ENCODE peak calls at places on chromosome 22, in nine cellular contexts. One of them, this sample, is unnamed.

GRCh38 chr22:46139895-46140350 is 10.4 kb upstream of the PPARA start:
- DNase-seq in CD4-positive, CD25-positive, alpha-beta regulatory T cell: no peak
- DNase-seq in psoas muscle: peak
- DNase-seq in left ventricle myocardium inferior: no peak
- DNase-seq in A673: no peak
- DNase-seq in heart right ventricle: no peak
- DNase-seq in cardiac muscle cell: no peak
- DNase-seq in foreskin keratinocyte: no peak
- DNase-seq in right cardiac atrium: peak
- DNase-seq in this sample: no peak

GRCh38 chr22:48240165-48240934 is 1477.9 kb downstream of the TBC1D22A start:
- DNase-seq in A673: no peak
- DNase-seq in right cardiac atrium: no peak
- DNase-seq in left ventricle myocardium inferior: no peak
- DNase-seq in cardiac muscle cell: no peak
- DNase-seq in heart right ventricle: no peak
- DNase-seq in CD4-positive, CD25-positive, alpha-beta regulatory T cell: no peak
- DNase-seq in psoas muscle: no peak
- DNase-seq in foreskin keratinocyte: no peak
- DNase-seq in this sample: no peak

GRCh38 chr22:29635734-29636357 is 32.4 kb downstream of the NF2 start:
- DNase-seq in cardiac muscle cell: peak
- DNase-seq in right cardiac atrium: no peak
- DNase-seq in A673: peak
- DNase-seq in CD4-positive, CD25-positive, alpha-beta regulatory T cell: no peak
- DNase-seq in psoas muscle: no peak
- DNase-seq in foreskin keratinocyte: no peak
- DNase-seq in left ventricle myocardium inferior: no peak
- DNase-seq in heart right ventricle: no peak
- DNase-seq in this sample: no peak

GRCh38 chr22:45240137-45240809 is 421 bp downstream of the KIAA0930 start:
- DNase-seq in A673: peak
- DNase-seq in psoas muscle: peak
- DNase-seq in foreskin keratinocyte: no peak
- DNase-seq in CD4-positive, CD25-positive, alpha-beta regulatory T cell: no peak
- DNase-seq in left ventricle myocardium inferior: no peak
- DNase-seq in right cardiac atrium: peak
- DNase-seq in heart right ventricle: no peak
- DNase-seq in cardiac muscle cell: no peak
- DNase-seq in this sample: no peak

GRCh38 chr22:45129703-45130524 is 33.8 kb upstream of the NUP50 start:
- DNase-seq in A673: no peak
- DNase-seq in heart right ventricle: no peak
- DNase-seq in right cardiac atrium: no peak
- DNase-seq in CD4-positive, CD25-positive, alpha-beta regulatory T cell: no peak
- DNase-seq in psoas muscle: no peak
- DNase-seq in foreskin keratinocyte: peak
- DNase-seq in cardiac muscle cell: no peak
- DNase-seq in left ventricle myocardium inferior: no peak
- DNase-seq in this sample: no peak

GRCh38 chr22:19378362-19378711 is 53.2 kb downstream of the HIRA start:
- DNase-seq in right cardiac atrium: no peak
- DNase-seq in foreskin keratinocyte: no peak
- DNase-seq in psoas muscle: no peak
- DNase-seq in A673: no peak
- DNase-seq in left ventricle myocardium inferior: no peak
- DNase-seq in CD4-positive, CD25-positive, alpha-beta regulatory T cell: no peak
- DNase-seq in cardiac muscle cell: no peak
- DNase-seq in heart right ventricle: no peak
- DNase-seq in this sample: no peak

GRCh38 chr22:29710922-29711593 is 8.7 kb upstream of the CABP7 start:
- DNase-seq in foreskin keratinocyte: no peak
- DNase-seq in right cardiac atrium: peak
- DNase-seq in psoas muscle: peak
- DNase-seq in heart right ventricle: peak
- DNase-seq in cardiac muscle cell: no peak
- DNase-seq in A673: no peak
- DNase-seq in CD4-positive, CD25-positive, alpha-beta regulatory T cell: no peak
- DNase-seq in left ventricle myocardium inferior: peak
- DNase-seq in this sample: no peak

GRCh38 chr22:38267086-38267485 is 5.7 kb downstream of the TMEM184B start:
- DNase-seq in CD4-positive, CD25-positive, alpha-beta regulatory T cell: peak
- DNase-seq in cardiac muscle cell: no peak
- DNase-seq in A673: no peak
- DNase-seq in left ventricle myocardium inferior: peak
- DNase-seq in foreskin keratinocyte: no peak
- DNase-seq in right cardiac atrium: peak
- DNase-seq in heart right ventricle: peak
- DNase-seq in psoas muscle: no peak
- DNase-seq in this sample: no peak

GRCh38 chr22:27242917-27243589 is 558.5 kb downstream of the MN1 start:
- DNase-seq in heart right ventricle: no peak
- DNase-seq in left ventricle myocardium inferior: no peak
- DNase-seq in foreskin keratinocyte: no peak
- DNase-seq in cardiac muscle cell: no peak
- DNase-seq in right cardiac atrium: peak
- DNase-seq in psoas muscle: no peak
- DNase-seq in A673: no peak
- DNase-seq in CD4-positive, CD25-positive, alpha-beta regulatory T cell: no peak
- DNase-seq in this sample: no peak

GRCh38 chr22:27113211-27114030 is 456.0 kb downstream of the MIAT start:
- DNase-seq in foreskin keratinocyte: peak
- DNase-seq in psoas muscle: peak
- DNase-seq in A673: peak
- DNase-seq in cardiac muscle cell: no peak
- DNase-seq in right cardiac atrium: peak
- DNase-seq in heart right ventricle: peak
- DNase-seq in CD4-positive, CD25-positive, alpha-beta regulatory T cell: no peak
- DNase-seq in left ventricle myocardium inferior: peak
- DNase-seq in this sample: peak

GRCh38 chr22:46695346-46696224 is 42.5 kb downstream of the CERK start:
- DNase-seq in cardiac muscle cell: no peak
- DNase-seq in psoas muscle: no peak
- DNase-seq in heart right ventricle: no peak
- DNase-seq in A673: no peak
- DNase-seq in right cardiac atrium: no peak
- DNase-seq in left ventricle myocardium inferior: no peak
- DNase-seq in foreskin keratinocyte: no peak
- DNase-seq in CD4-positive, CD25-positive, alpha-beta regulatory T cell: no peak
- DNase-seq in this sample: no peak

GRCh38 chr22:29011868-29012428 is 49.7 kb downstream of the C22orf31 start:
- DNase-seq in psoas muscle: no peak
- DNase-seq in A673: no peak
- DNase-seq in foreskin keratinocyte: no peak
- DNase-seq in left ventricle myocardium inferior: no peak
- DNase-seq in cardiac muscle cell: no peak
- DNase-seq in right cardiac atrium: no peak
- DNase-seq in CD4-positive, CD25-positive, alpha-beta regulatory T cell: no peak
- DNase-seq in heart right ventricle: no peak
- DNase-seq in this sample: no peak

GRCh38 chr22:47166446-47167016 is 404.1 kb downstream of the TBC1D22A start:
- DNase-seq in cardiac muscle cell: no peak
- DNase-seq in psoas muscle: no peak
- DNase-seq in A673: no peak
- DNase-seq in foreskin keratinocyte: no peak
- DNase-seq in left ventricle myocardium inferior: no peak
- DNase-seq in heart right ventricle: no peak
- DNase-seq in right cardiac atrium: peak
- DNase-seq in CD4-positive, CD25-positive, alpha-beta regulatory T cell: no peak
- DNase-seq in this sample: no peak

GRCh38 chr22:22691716-22692701 is 47.6 kb downstream of the GGTLC2 start:
- DNase-seq in A673: no peak
- DNase-seq in right cardiac atrium: no peak
- DNase-seq in psoas muscle: no peak
- DNase-seq in heart right ventricle: no peak
- DNase-seq in CD4-positive, CD25-positive, alpha-beta regulatory T cell: no peak
- DNase-seq in foreskin keratinocyte: no peak
- DNase-seq in left ventricle myocardium inferior: no peak
- DNase-seq in cardiac muscle cell: no peak
- DNase-seq in this sample: no peak

GRCh38 chr22:44025171-44026065 is 1.3 kb downstream of the PARVB start:
- DNase-seq in right cardiac atrium: peak
- DNase-seq in psoas muscle: peak
- DNase-seq in cardiac muscle cell: no peak
- DNase-seq in CD4-positive, CD25-positive, alpha-beta regulatory T cell: no peak
- DNase-seq in foreskin keratinocyte: no peak
- DNase-seq in A673: no peak
- DNase-seq in heart right ventricle: no peak
- DNase-seq in left ventricle myocardium inferior: peak
- DNase-seq in this sample: no peak

GRCh38 chr22:49748514-49748913 is 79.2 kb downstream of the BRD1 start:
- DNase-seq in heart right ventricle: no peak
- DNase-seq in left ventricle myocardium inferior: no peak
- DNase-seq in cardiac muscle cell: no peak
- DNase-seq in right cardiac atrium: no peak
- DNase-seq in psoas muscle: no peak
- DNase-seq in foreskin keratinocyte: no peak
- DNase-seq in A673: no peak
- DNase-seq in CD4-positive, CD25-positive, alpha-beta regulatory T cell: no peak
- DNase-seq in this sample: no peak

GRCh38 chr22:26669060-26669481 is 11.7 kb downstream of the MIAT start:
- DNase-seq in heart right ventricle: no peak
- DNase-seq in psoas muscle: no peak
- DNase-seq in foreskin keratinocyte: no peak
- DNase-seq in left ventricle myocardium inferior: no peak
- DNase-seq in CD4-positive, CD25-positive, alpha-beta regulatory T cell: no peak
- DNase-seq in A673: peak
- DNase-seq in cardiac muscle cell: peak
- DNase-seq in right cardiac atrium: no peak
- DNase-seq in this sample: no peak

GRCh38 chr22:38963872-38964271 is 6.5 kb downstream of the APOBEC3A start:
- DNase-seq in left ventricle myocardium inferior: no peak
- DNase-seq in A673: no peak
- DNase-seq in heart right ventricle: no peak
- DNase-seq in cardiac muscle cell: no peak
- DNase-seq in psoas muscle: no peak
- DNase-seq in right cardiac atrium: no peak
- DNase-seq in foreskin keratinocyte: no peak
- DNase-seq in CD4-positive, CD25-positive, alpha-beta regulatory T cell: no peak
- DNase-seq in this sample: no peak

GRCh38 chr22:22604326-22605073 is 39.9 kb upstream of the GGTLC2 start:
- DNase-seq in CD4-positive, CD25-positive, alpha-beta regulatory T cell: no peak
- DNase-seq in left ventricle myocardium inferior: no peak
- DNase-seq in heart right ventricle: no peak
- DNase-seq in right cardiac atrium: no peak
- DNase-seq in cardiac muscle cell: no peak
- DNase-seq in A673: no peak
- DNase-seq in psoas muscle: no peak
- DNase-seq in foreskin keratinocyte: no peak
- DNase-seq in this sample: no peak

GRCh38 chr22:20550851-20551744 is 43.7 kb downstream of the MED15 start:
- DNase-seq in psoas muscle: peak
- DNase-seq in CD4-positive, CD25-positive, alpha-beta regulatory T cell: peak
- DNase-seq in right cardiac atrium: peak
- DNase-seq in heart right ventricle: peak
- DNase-seq in left ventricle myocardium inferior: no peak
- DNase-seq in foreskin keratinocyte: no peak
- DNase-seq in cardiac muscle cell: peak
- DNase-seq in A673: peak
- DNase-seq in this sample: no peak

GRCh38 chr22:23823331-23823791 is 15.4 kb downstream of the DERL3 start:
- DNase-seq in right cardiac atrium: peak
- DNase-seq in foreskin keratinocyte: no peak
- DNase-seq in psoas muscle: no peak
- DNase-seq in CD4-positive, CD25-positive, alpha-beta regulatory T cell: no peak
- DNase-seq in left ventricle myocardium inferior: no peak
- DNase-seq in heart right ventricle: peak
- DNase-seq in A673: no peak
- DNase-seq in cardiac muscle cell: no peak
- DNase-seq in this sample: no peak
- H3K27ac ChIP-seq in right cardiac atrium: peak
- H3K27ac ChIP-seq in foreskin keratinocyte: no peak
- H3K27ac ChIP-seq in psoas muscle: peak
- H3K27ac ChIP-seq in CD4-positive, CD25-positive, alpha-beta regulatory T cell: no peak
- H3K27ac ChIP-seq in left ventricle myocardium inferior: peak
- H3K27ac ChIP-seq in heart right ventricle: peak
- H3K27ac ChIP-seq in A673: peak
- H3K27ac ChIP-seq in cardiac muscle cell: peak
- H3K27ac ChIP-seq in this sample: no peak

GRCh38 chr22:35020517-35020916 is 45.4 kb upstream of the ISX start:
- DNase-seq in foreskin keratinocyte: no peak
- DNase-seq in left ventricle myocardium inferior: no peak
- DNase-seq in CD4-positive, CD25-positive, alpha-beta regulatory T cell: no peak
- DNase-seq in A673: no peak
- DNase-seq in heart right ventricle: no peak
- DNase-seq in right cardiac atrium: no peak
- DNase-seq in psoas muscle: no peak
- DNase-seq in cardiac muscle cell: no peak
- DNase-seq in this sample: no peak
- H3K27ac ChIP-seq in foreskin keratinocyte: no peak
- H3K27ac ChIP-seq in left ventricle myocardium inferior: no peak
- H3K27ac ChIP-seq in CD4-positive, CD25-positive, alpha-beta regulatory T cell: no peak
- H3K27ac ChIP-seq in A673: no peak
- H3K27ac ChIP-seq in heart right ventricle: no peak
- H3K27ac ChIP-seq in right cardiac atrium: no peak
- H3K27ac ChIP-seq in psoas muscle: no peak
- H3K27ac ChIP-seq in cardiac muscle cell: no peak
- H3K27ac ChIP-seq in this sample: no peak

DNA sequence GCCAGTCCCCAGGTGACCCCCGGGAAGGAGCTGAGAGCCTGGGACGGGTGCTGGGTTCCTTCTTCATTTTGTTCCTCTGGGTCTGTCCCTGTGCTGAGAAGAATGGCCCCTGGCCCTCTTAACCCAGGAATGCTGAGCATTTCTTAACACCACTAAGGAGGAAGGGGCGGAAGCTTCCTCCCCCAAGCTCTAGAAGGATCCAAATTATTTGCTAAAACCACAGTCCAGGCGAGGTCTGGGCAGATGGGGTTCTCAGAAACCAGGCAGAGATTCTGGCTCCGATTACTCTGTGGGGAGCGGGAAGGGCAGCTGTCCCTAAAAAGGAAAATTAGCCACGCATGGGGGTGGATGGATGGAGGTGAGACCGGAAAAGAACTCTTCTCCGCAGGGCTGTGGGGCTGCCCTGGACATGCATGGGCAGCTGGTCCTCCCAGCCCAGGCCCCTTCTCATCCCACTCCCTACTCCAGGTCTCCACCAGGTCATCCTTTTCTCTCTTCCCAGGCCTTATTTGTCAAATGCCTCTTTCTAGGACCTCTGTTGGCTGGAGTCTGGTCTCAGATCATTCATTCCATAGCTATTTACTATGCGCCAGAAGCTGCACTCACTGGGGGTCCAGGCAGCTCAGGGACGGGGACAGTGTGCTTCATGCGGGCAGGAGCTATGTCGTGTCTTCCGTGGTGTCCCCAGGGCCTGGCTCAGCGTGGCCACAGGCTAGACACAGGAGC is 45.0 kb upstream of the MYH9 start:
- DNase-seq in A673: no peak
- DNase-seq in heart right ventricle: no peak
- DNase-seq in foreskin keratinocyte: no peak
- DNase-seq in cardiac muscle cell: peak
- DNase-seq in right cardiac atrium: no peak
- DNase-seq in CD4-positive, CD25-positive, alpha-beta regulatory T cell: no peak
- DNase-seq in left ventricle myocardium inferior: no peak
- DNase-seq in psoas muscle: no peak
- DNase-seq in this sample: no peak
- H3K27ac ChIP-seq in A673: no peak
- H3K27ac ChIP-seq in heart right ventricle: no peak
- H3K27ac ChIP-seq in foreskin keratinocyte: no peak
- H3K27ac ChIP-seq in cardiac muscle cell: peak
- H3K27ac ChIP-seq in right cardiac atrium: no peak
- H3K27ac ChIP-seq in CD4-positive, CD25-positive, alpha-beta regulatory T cell: no peak
- H3K27ac ChIP-seq in left ventricle myocardium inferior: no peak
- H3K27ac ChIP-seq in psoas muscle: no peak
- H3K27ac ChIP-seq in this sample: no peak

GRCh38 chr22:41341012-41341411 is 39.7 kb downstream of the ZC3H7B start:
- DNase-seq in psoas muscle: no peak
- DNase-seq in CD4-positive, CD25-positive, alpha-beta regulatory T cell: no peak
- DNase-seq in cardiac muscle cell: no peak
- DNase-seq in A673: no peak
- DNase-seq in foreskin keratinocyte: no peak
- DNase-seq in right cardiac atrium: peak
- DNase-seq in left ventricle myocardium inferior: no peak
- DNase-seq in heart right ventricle: no peak
- DNase-seq in this sample: no peak
- H3K27ac ChIP-seq in psoas muscle: no peak
- H3K27ac ChIP-seq in CD4-positive, CD25-positive, alpha-beta regulatory T cell: no peak
- H3K27ac ChIP-seq in cardiac muscle cell: no peak
- H3K27ac ChIP-seq in A673: no peak
- H3K27ac ChIP-seq in foreskin keratinocyte: no peak
- H3K27ac ChIP-seq in right cardiac atrium: no peak
- H3K27ac ChIP-seq in left ventricle myocardium inferior: no peak
- H3K27ac ChIP-seq in heart right ventricle: no peak
- H3K27ac ChIP-seq in this sample: no peak